ENCODE peak calls at places on chromosome 6, in eight cellular contexts. One of them, this sample, is unnamed.

GRCh38 chr6:129140571-129140970 is 257.6 kb downstream of the LAMA2 start:
- DNase-seq in endothelial cell of umbilical vein: no peak
- DNase-seq in WERI-Rb-1: no peak
- DNase-seq in heart left ventricle: no peak
- DNase-seq in activated CD8-positive, alpha-beta T cell treated with anti-CD3 and anti-CD28 coated beads for 36 hours: no peak
- DNase-seq in psoas muscle: no peak
- DNase-seq in WTC11: no peak
- DNase-seq in PC-3: no peak
- DNase-seq in this sample: no peak

GRCh38 chr6:137697267-137697938 is 169.7 kb upstream of the TNFAIP3 start:
- DNase-seq in PC-3: peak
- DNase-seq in activated CD8-positive, alpha-beta T cell treated with anti-CD3 and anti-CD28 coated beads for 36 hours: no peak
- DNase-seq in psoas muscle: no peak
- DNase-seq in endothelial cell of umbilical vein: peak
- DNase-seq in WTC11: peak
- DNase-seq in WERI-Rb-1: no peak
- DNase-seq in heart left ventricle: no peak
- DNase-seq in this sample: peak

GRCh38 chr6:10951675-10952282 is 64.9 kb downstream of the SYCP2L start:
- DNase-seq in WTC11: no peak
- DNase-seq in psoas muscle: no peak
- DNase-seq in heart left ventricle: no peak
- DNase-seq in PC-3: peak
- DNase-seq in WERI-Rb-1: peak
- DNase-seq in activated CD8-positive, alpha-beta T cell treated with anti-CD3 and anti-CD28 coated beads for 36 hours: no peak
- DNase-seq in endothelial cell of umbilical vein: peak
- DNase-seq in this sample: peak

GRCh38 chr6:163460307-163460782 is 45.8 kb downstream of the QKI start:
- DNase-seq in WERI-Rb-1: no peak
- DNase-seq in heart left ventricle: no peak
- DNase-seq in psoas muscle: no peak
- DNase-seq in WTC11: no peak
- DNase-seq in PC-3: no peak
- DNase-seq in activated CD8-positive, alpha-beta T cell treated with anti-CD3 and anti-CD28 coated beads for 36 hours: peak
- DNase-seq in endothelial cell of umbilical vein: peak
- DNase-seq in this sample: peak

GRCh38 chr6:161486903-161487531 is 213.2 kb upstream of the AGPAT4 start:
- DNase-seq in heart left ventricle: no peak
- DNase-seq in PC-3: peak
- DNase-seq in activated CD8-positive, alpha-beta T cell treated with anti-CD3 and anti-CD28 coated beads for 36 hours: no peak
- DNase-seq in psoas muscle: no peak
- DNase-seq in endothelial cell of umbilical vein: no peak
- DNase-seq in WERI-Rb-1: no peak
- DNase-seq in WTC11: no peak
- DNase-seq in this sample: no peak

GRCh38 chr6:39082310-39082709 is 32.7 kb downstream of the SAYSD1 start:
- DNase-seq in PC-3: no peak
- DNase-seq in WERI-Rb-1: no peak
- DNase-seq in WTC11: no peak
- DNase-seq in endothelial cell of umbilical vein: no peak
- DNase-seq in heart left ventricle: no peak
- DNase-seq in psoas muscle: no peak
- DNase-seq in activated CD8-positive, alpha-beta T cell treated with anti-CD3 and anti-CD28 coated beads for 36 hours: no peak
- DNase-seq in this sample: no peak

GRCh38 chr6:92044312-92044711 is 1375.0 kb downstream of the EPHA7 start:
- DNase-seq in activated CD8-positive, alpha-beta T cell treated with anti-CD3 and anti-CD28 coated beads for 36 hours: no peak
- DNase-seq in WTC11: no peak
- DNase-seq in PC-3: no peak
- DNase-seq in heart left ventricle: no peak
- DNase-seq in endothelial cell of umbilical vein: no peak
- DNase-seq in WERI-Rb-1: no peak
- DNase-seq in psoas muscle: no peak
- DNase-seq in this sample: no peak

GRCh38 chr6:133551847-133552331 is 310.7 kb downstream of the EYA4 start:
- DNase-seq in heart left ventricle: peak
- DNase-seq in PC-3: peak
- DNase-seq in endothelial cell of umbilical vein: no peak
- DNase-seq in psoas muscle: peak
- DNase-seq in WERI-Rb-1: no peak
- DNase-seq in WTC11: no peak
- DNase-seq in activated CD8-positive, alpha-beta T cell treated with anti-CD3 and anti-CD28 coated beads for 36 hours: no peak
- DNase-seq in this sample: no peak

GRCh38 chr6:4743026-4743425 is 33.2 kb upstream of the CDYL start:
- DNase-seq in heart left ventricle: no peak
- DNase-seq in psoas muscle: no peak
- DNase-seq in endothelial cell of umbilical vein: no peak
- DNase-seq in PC-3: no peak
- DNase-seq in activated CD8-positive, alpha-beta T cell treated with anti-CD3 and anti-CD28 coated beads for 36 hours: no peak
- DNase-seq in WTC11: no peak
- DNase-seq in WERI-Rb-1: no peak
- DNase-seq in this sample: no peak

GRCh38 chr6:28218312-28219248 is 6.5 kb upstream of the ZSCAN9 start:
- DNase-seq in WERI-Rb-1: peak
- DNase-seq in heart left ventricle: peak
- DNase-seq in psoas muscle: peak
- DNase-seq in PC-3: peak
- DNase-seq in activated CD8-positive, alpha-beta T cell treated with anti-CD3 and anti-CD28 coated beads for 36 hours: peak
- DNase-seq in WTC11: peak
- DNase-seq in endothelial cell of umbilical vein: peak
- DNase-seq in this sample: peak

GRCh38 chr6:102619585-102619984 is 1226.1 kb downstream of the GRIK2 start:
- DNase-seq in PC-3: peak
- DNase-seq in activated CD8-positive, alpha-beta T cell treated with anti-CD3 and anti-CD28 coated beads for 36 hours: no peak
- DNase-seq in WERI-Rb-1: no peak
- DNase-seq in heart left ventricle: no peak
- DNase-seq in endothelial cell of umbilical vein: no peak
- DNase-seq in psoas muscle: no peak
- DNase-seq in WTC11: no peak
- DNase-seq in this sample: no peak

GRCh38 chr6:119121367-119121766 is 42.9 kb upstream of the FAM184A start:
- DNase-seq in activated CD8-positive, alpha-beta T cell treated with anti-CD3 and anti-CD28 coated beads for 36 hours: no peak
- DNase-seq in WERI-Rb-1: no peak
- DNase-seq in PC-3: no peak
- DNase-seq in heart left ventricle: no peak
- DNase-seq in psoas muscle: no peak
- DNase-seq in WTC11: no peak
- DNase-seq in endothelial cell of umbilical vein: no peak
- DNase-seq in this sample: no peak

GRCh38 chr6:119124079-119124824 is 45.8 kb upstream of the FAM184A start:
- DNase-seq in endothelial cell of umbilical vein: no peak
- DNase-seq in activated CD8-positive, alpha-beta T cell treated with anti-CD3 and anti-CD28 coated beads for 36 hours: no peak
- DNase-seq in PC-3: peak
- DNase-seq in psoas muscle: no peak
- DNase-seq in WTC11: no peak
- DNase-seq in WERI-Rb-1: no peak
- DNase-seq in heart left ventricle: no peak
- DNase-seq in this sample: no peak

GRCh38 chr6:119116712-119117281 is 38.3 kb upstream of the FAM184A start:
- DNase-seq in PC-3: no peak
- DNase-seq in psoas muscle: no peak
- DNase-seq in heart left ventricle: no peak
- DNase-seq in activated CD8-positive, alpha-beta T cell treated with anti-CD3 and anti-CD28 coated beads for 36 hours: peak
- DNase-seq in WTC11: peak
- DNase-seq in WERI-Rb-1: no peak
- DNase-seq in endothelial cell of umbilical vein: peak
- DNase-seq in this sample: no peak

GRCh38 chr6:119119989-119120388 is 41.5 kb upstream of the FAM184A start:
- DNase-seq in WTC11: no peak
- DNase-seq in PC-3: peak
- DNase-seq in heart left ventricle: no peak
- DNase-seq in WERI-Rb-1: no peak
- DNase-seq in endothelial cell of umbilical vein: no peak
- DNase-seq in psoas muscle: no peak
- DNase-seq in activated CD8-positive, alpha-beta T cell treated with anti-CD3 and anti-CD28 coated beads for 36 hours: no peak
- DNase-seq in this sample: no peak
- TF ChIP-seq CTCF in WTC11: no peak
- TF ChIP-seq CTCF in PC-3: no peak
- TF ChIP-seq CTCF in heart left ventricle: no peak
- TF ChIP-seq CTCF in WERI-Rb-1: no peak
- TF ChIP-seq CTCF in endothelial cell of umbilical vein: no peak
- TF ChIP-seq CTCF in psoas muscle: no peak
- TF ChIP-seq CTCF in activated CD8-positive, alpha-beta T cell treated with anti-CD3 and anti-CD28 coated beads for 36 hours: no peak
- TF ChIP-seq CTCF in this sample: no peak

GRCh38 chr6:37539706-37540352 is 40.1 kb upstream of the CCDC167 start:
- DNase-seq in WTC11: no peak
- DNase-seq in PC-3: no peak
- DNase-seq in WERI-Rb-1: no peak
- DNase-seq in activated CD8-positive, alpha-beta T cell treated with anti-CD3 and anti-CD28 coated beads for 36 hours: no peak
- DNase-seq in endothelial cell of umbilical vein: no peak
- DNase-seq in heart left ventricle: no peak
- DNase-seq in psoas muscle: no peak
- DNase-seq in this sample: no peak

GRCh38 chr6:37540390-37540789 is 40.7 kb upstream of the CCDC167 start:
- DNase-seq in WERI-Rb-1: no peak
- DNase-seq in WTC11: no peak
- DNase-seq in activated CD8-positive, alpha-beta T cell treated with anti-CD3 and anti-CD28 coated beads for 36 hours: no peak
- DNase-seq in PC-3: no peak
- DNase-seq in heart left ventricle: no peak
- DNase-seq in endothelial cell of umbilical vein: no peak
- DNase-seq in psoas muscle: no peak
- DNase-seq in this sample: no peak

GRCh38 chr6:37535701-37536461 is 36.2 kb upstream of the CCDC167 start:
- DNase-seq in WERI-Rb-1: no peak
- DNase-seq in WTC11: peak
- DNase-seq in psoas muscle: no peak
- DNase-seq in PC-3: peak
- DNase-seq in activated CD8-positive, alpha-beta T cell treated with anti-CD3 and anti-CD28 coated beads for 36 hours: no peak
- DNase-seq in endothelial cell of umbilical vein: no peak
- DNase-seq in heart left ventricle: no peak
- DNase-seq in this sample: peak

GRCh38 chr6:37536462-37537225 is 37.0 kb upstream of the CCDC167 start:
- DNase-seq in psoas muscle: no peak
- DNase-seq in activated CD8-positive, alpha-beta T cell treated with anti-CD3 and anti-CD28 coated beads for 36 hours: no peak
- DNase-seq in heart left ventricle: no peak
- DNase-seq in WERI-Rb-1: no peak
- DNase-seq in WTC11: peak
- DNase-seq in endothelial cell of umbilical vein: no peak
- DNase-seq in PC-3: no peak
- DNase-seq in this sample: no peak

DNA sequence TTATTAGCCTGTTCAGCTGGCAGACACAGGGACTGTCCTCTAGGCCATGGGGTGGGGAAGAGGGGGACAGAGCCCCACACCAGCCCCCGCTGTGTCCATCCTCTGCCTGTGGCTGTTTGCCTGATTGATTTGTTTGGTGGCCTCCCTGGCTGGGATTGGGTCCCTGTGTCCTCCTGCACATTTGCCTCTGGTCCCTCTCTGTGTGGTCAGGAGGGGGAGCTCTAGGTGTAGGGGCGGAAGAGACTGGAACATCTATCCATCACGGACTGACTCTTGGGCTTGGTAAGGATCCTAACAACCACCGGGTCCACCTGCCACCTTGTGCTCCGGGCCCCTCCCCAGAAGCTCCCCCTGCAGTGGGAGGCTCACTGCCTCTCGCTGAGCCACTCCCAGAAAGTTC is 38.4 kb upstream of the CCDC167 start:
- DNase-seq in activated CD8-positive, alpha-beta T cell treated with anti-CD3 and anti-CD28 coated beads for 36 hours: no peak
- DNase-seq in heart left ventricle: no peak
- DNase-seq in WERI-Rb-1: peak
- DNase-seq in PC-3: peak
- DNase-seq in WTC11: peak
- DNase-seq in endothelial cell of umbilical vein: peak
- DNase-seq in psoas muscle: no peak
- DNase-seq in this sample: peak
- TF ChIP-seq CTCF in activated CD8-positive, alpha-beta T cell treated with anti-CD3 and anti-CD28 coated beads for 36 hours: no peak
- TF ChIP-seq CTCF in heart left ventricle: no peak
- TF ChIP-seq CTCF in WERI-Rb-1: peak
- TF ChIP-seq CTCF in PC-3: peak
- TF ChIP-seq CTCF in WTC11: peak
- TF ChIP-seq CTCF in endothelial cell of umbilical vein: peak
- TF ChIP-seq CTCF in psoas muscle: peak
- TF ChIP-seq CTCF in this sample: peak

GRCh38 chr6:169561665-169562064 is 140.2 kb downstream of the WDR27 start:
- DNase-seq in WTC11: no peak
- DNase-seq in endothelial cell of umbilical vein: no peak
- DNase-seq in activated CD8-positive, alpha-beta T cell treated with anti-CD3 and anti-CD28 coated beads for 36 hours: no peak
- DNase-seq in WERI-Rb-1: no peak
- DNase-seq in PC-3: no peak
- DNase-seq in psoas muscle: no peak
- DNase-seq in heart left ventricle: no peak
- DNase-seq in this sample: no peak

GRCh38 chr6:169566319-169566718 is 135.5 kb downstream of the WDR27 start:
- DNase-seq in heart left ventricle: no peak
- DNase-seq in PC-3: no peak
- DNase-seq in psoas muscle: no peak
- DNase-seq in activated CD8-positive, alpha-beta T cell treated with anti-CD3 and anti-CD28 coated beads for 36 hours: no peak
- DNase-seq in WERI-Rb-1: no peak
- DNase-seq in endothelial cell of umbilical vein: no peak
- DNase-seq in WTC11: no peak
- DNase-seq in this sample: no peak

GRCh38 chr6:169567809-169568208 is 134.0 kb downstream of the WDR27 start:
- DNase-seq in activated CD8-positive, alpha-beta T cell treated with anti-CD3 and anti-CD28 coated beads for 36 hours: no peak
- DNase-seq in PC-3: no peak
- DNase-seq in heart left ventricle: no peak
- DNase-seq in WTC11: no peak
- DNase-seq in endothelial cell of umbilical vein: no peak
- DNase-seq in psoas muscle: no peak
- DNase-seq in WERI-Rb-1: no peak
- DNase-seq in this sample: no peak

GRCh38 chr6:169566961-169567360 is 134.9 kb downstream of the WDR27 start:
- DNase-seq in heart left ventricle: no peak
- DNase-seq in WTC11: no peak
- DNase-seq in WERI-Rb-1: no peak
- DNase-seq in PC-3: no peak
- DNase-seq in endothelial cell of umbilical vein: no peak
- DNase-seq in psoas muscle: no peak
- DNase-seq in activated CD8-positive, alpha-beta T cell treated with anti-CD3 and anti-CD28 coated beads for 36 hours: no peak
- DNase-seq in this sample: no peak

GRCh38 chr6:169564453-169565240 is 137.2 kb downstream of the WDR27 start:
- DNase-seq in PC-3: no peak
- DNase-seq in WERI-Rb-1: no peak
- DNase-seq in endothelial cell of umbilical vein: no peak
- DNase-seq in activated CD8-positive, alpha-beta T cell treated with anti-CD3 and anti-CD28 coated beads for 36 hours: no peak
- DNase-seq in heart left ventricle: no peak
- DNase-seq in psoas muscle: no peak
- DNase-seq in WTC11: peak
- DNase-seq in this sample: no peak
- TF ChIP-seq CTCF in PC-3: no peak
- TF ChIP-seq CTCF in WERI-Rb-1: peak
- TF ChIP-seq CTCF in endothelial cell of umbilical vein: no peak
- TF ChIP-seq CTCF in activated CD8-positive, alpha-beta T cell treated with anti-CD3 and anti-CD28 coated beads for 36 hours: no peak
- TF ChIP-seq CTCF in heart left ventricle: no peak
- TF ChIP-seq CTCF in psoas muscle: no peak
- TF ChIP-seq CTCF in WTC11: no peak
- TF ChIP-seq CTCF in this sample: no peak

DNA sequence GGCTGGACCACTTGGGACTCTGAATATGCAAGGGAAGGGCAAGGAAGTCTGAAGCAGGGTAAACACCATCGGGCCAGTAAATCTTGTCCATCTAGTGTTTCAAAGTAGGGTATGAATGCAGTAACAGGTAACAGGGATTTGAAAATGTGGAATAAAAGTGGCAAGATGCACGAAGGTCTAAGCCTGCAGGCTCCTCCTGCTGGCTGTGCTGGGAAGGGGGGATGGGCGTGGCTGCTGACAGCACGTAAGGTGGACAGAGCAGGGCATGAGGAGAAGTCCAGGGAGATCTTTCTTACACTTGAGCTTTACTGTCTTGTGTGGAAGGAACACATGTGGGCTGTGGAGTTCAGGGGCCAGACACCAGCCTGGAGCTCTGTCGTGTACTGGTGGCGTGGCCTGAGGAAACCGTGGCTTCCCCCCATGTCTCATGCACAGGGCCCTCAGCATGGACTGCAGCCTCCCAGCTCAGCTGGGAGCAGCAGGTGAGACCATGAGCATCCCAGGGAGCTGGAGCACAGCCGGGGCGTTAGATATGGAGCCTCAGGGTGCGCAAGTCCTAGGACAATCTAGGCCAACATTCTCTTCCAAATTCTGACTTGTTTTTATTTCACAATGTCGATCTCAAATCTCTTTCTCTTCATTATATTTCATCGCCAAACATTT is 84.5 kb downstream of the SLC22A23 start:
- DNase-seq in PC-3: no peak
- DNase-seq in WERI-Rb-1: peak
- DNase-seq in activated CD8-positive, alpha-beta T cell treated with anti-CD3 and anti-CD28 coated beads for 36 hours: no peak
- DNase-seq in endothelial cell of umbilical vein: no peak
- DNase-seq in heart left ventricle: no peak
- DNase-seq in psoas muscle: no peak
- DNase-seq in WTC11: no peak
- DNase-seq in this sample: no peak
- TF ChIP-seq CTCF in PC-3: peak
- TF ChIP-seq CTCF in WERI-Rb-1: peak
- TF ChIP-seq CTCF in activated CD8-positive, alpha-beta T cell treated with anti-CD3 and anti-CD28 coated beads for 36 hours: no peak
- TF ChIP-seq CTCF in endothelial cell of umbilical vein: no peak
- TF ChIP-seq CTCF in heart left ventricle: no peak
- TF ChIP-seq CTCF in psoas muscle: no peak
- TF ChIP-seq CTCF in WTC11: no peak
- TF ChIP-seq CTCF in this sample: no peak

This sample was measured in GM12865.